ENCODE peak calls at places on chromosomes 4 and X, in four cellular contexts. One of them, this sample, is unnamed.
A peak's percentile ranks its signal among the peaks of the same experiment; 100 is the strongest.

GRCh38 chr4:4392501-4393183 is 5.7 kb downstream of the NSG1 start:
- DNase-seq in renal cortical epithelial cell: no peak
- DNase-seq in GM03348: no peak
- DNase-seq in A549: no peak
- DNase-seq in this sample: no peak

GRCh38 chr4:88062843-88063242 is 55.4 kb downstream of the PKD2 start:
- DNase-seq in renal cortical epithelial cell: peak; percentile 30
- DNase-seq in GM03348: no peak
- DNase-seq in A549: no peak
- DNase-seq in this sample: no peak

GRCh38 chrX:112901821-112902732 is 61.4 kb upstream of the AMOT start:
- DNase-seq in renal cortical epithelial cell: peak; percentile 16
- DNase-seq in GM03348: no peak
- DNase-seq in A549: no peak
- DNase-seq in this sample: no peak

GRCh38 chr4:83272900-83273299 is 11.7 kb downstream of the COQ2 start:
- DNase-seq in renal cortical epithelial cell: no peak
- DNase-seq in GM03348: no peak
- DNase-seq in A549: no peak
- DNase-seq in this sample: no peak

GRCh38 chr4:189084671-189085070 is 856.0 kb upstream of the FRG1 start:
- DNase-seq in renal cortical epithelial cell: no peak
- DNase-seq in GM03348: no peak
- DNase-seq in A549: peak; percentile 5
- DNase-seq in this sample: no peak

GRCh38 chrX:22278375-22278774 is 5.7 kb downstream of the CBLL2 start:
- DNase-seq in renal cortical epithelial cell: peak; percentile 13
- DNase-seq in GM03348: no peak
- DNase-seq in A549: peak; percentile 11
- DNase-seq in this sample: no peak

GRCh38 chr4:137981277-137981676 is 260.9 kb downstream of the SLC7A11 start:
- DNase-seq in renal cortical epithelial cell: peak; percentile 63
- DNase-seq in GM03348: peak; percentile 23
- DNase-seq in A549: peak; percentile 11
- DNase-seq in this sample: no peak

GRCh38 chrX:23742174-23742692 is 843 bp downstream of the ACOT9 start:
- DNase-seq in renal cortical epithelial cell: peak; percentile 79
- DNase-seq in GM03348: peak; percentile 71
- DNase-seq in A549: peak; percentile 64
- DNase-seq in this sample: no peak

GRCh38 chrX:111170017-111170416 is 74.0 kb downstream of the PAK3 start:
- DNase-seq in renal cortical epithelial cell: peak; percentile 53
- DNase-seq in GM03348: no peak
- DNase-seq in A549: no peak
- DNase-seq in this sample: no peak

GRCh38 chrX:19839770-19840254 is 47.6 kb downstream of the SH3KBP1 start:
- DNase-seq in renal cortical epithelial cell: peak; percentile 31
- DNase-seq in GM03348: no peak
- DNase-seq in A549: no peak
- DNase-seq in this sample: no peak

GRCh38 chrX:43655961-43656494 is at the start of gene MAOA:
- DNase-seq in renal cortical epithelial cell: peak; percentile 41
- DNase-seq in GM03348: no peak
- DNase-seq in A549: no peak
- DNase-seq in this sample: peak; percentile 83

GRCh38 chr4:156924774-156925173 is 46.8 kb downstream of the PDGFC start:
- DNase-seq in renal cortical epithelial cell: no peak
- DNase-seq in GM03348: no peak
- DNase-seq in A549: no peak
- DNase-seq in this sample: no peak

GRCh38 chr4:139266583-139267257 is 13.3 kb downstream of the MGARP start:
- DNase-seq in renal cortical epithelial cell: peak; percentile 78
- DNase-seq in GM03348: peak; percentile 81
- DNase-seq in A549: peak; percentile 48
- DNase-seq in this sample: peak; percentile 91

GRCh38 chr4:2800691-2801596 is 8.1 kb downstream of the SH3BP2 start:
- DNase-seq in renal cortical epithelial cell: no peak
- DNase-seq in GM03348: peak; percentile 71
- DNase-seq in A549: no peak
- DNase-seq in this sample: peak; percentile 95

GRCh38 chrX:114626323-114626722 is 42.4 kb downstream of the HTR2C start:
- DNase-seq in renal cortical epithelial cell: peak; percentile 15
- DNase-seq in GM03348: peak; percentile 28
- DNase-seq in A549: peak; percentile 13
- DNase-seq in this sample: no peak

GRCh38 chr4:22077571-22077970 is 129.0 kb upstream of the KCNIP4 start:
- DNase-seq in renal cortical epithelial cell: no peak
- DNase-seq in GM03348: no peak
- DNase-seq in A549: no peak
- DNase-seq in this sample: no peak

GRCh38 chrX:45767021-45767491 is 566.4 kb upstream of the DIPK2B start:
- DNase-seq in renal cortical epithelial cell: peak; percentile 77
- DNase-seq in GM03348: no peak
- DNase-seq in A549: peak; percentile 30
- DNase-seq in this sample: no peak

GRCh38 chrX:103157511-103158316 is 57.2 kb upstream of the BEX4 start:
- DNase-seq in renal cortical epithelial cell: peak; percentile 7
- DNase-seq in GM03348: peak; percentile 41
- DNase-seq in A549: peak; percentile 23
- DNase-seq in this sample: no peak

GRCh38 chrX:42398967-42399631 is 378.9 kb downstream of the PPP1R2C start:
- DNase-seq in renal cortical epithelial cell: no peak
- DNase-seq in GM03348: no peak
- DNase-seq in A549: no peak
- DNase-seq in this sample: no peak

GRCh38 chr4:48706741-48707140 is 73.3 kb downstream of the FRYL start:
- DNase-seq in renal cortical epithelial cell: peak; percentile 80
- DNase-seq in GM03348: no peak
- DNase-seq in A549: no peak
- DNase-seq in this sample: no peak

GRCh38 chrX:139106111-139106510 is 394.6 kb upstream of the FGF13 start:
- DNase-seq in renal cortical epithelial cell: peak; percentile 17
- DNase-seq in GM03348: peak; percentile 37
- DNase-seq in A549: no peak
- DNase-seq in this sample: no peak

GRCh38 chr4:145011636-145012035 is 86.4 kb downstream of the ANAPC10 start:
- DNase-seq in renal cortical epithelial cell: no peak
- DNase-seq in GM03348: no peak
- DNase-seq in A549: no peak
- DNase-seq in this sample: no peak

GRCh38 chr4:184117662-184118199 is 99.9 kb downstream of the ENPP6 start:
- DNase-seq in renal cortical epithelial cell: no peak
- DNase-seq in GM03348: no peak
- DNase-seq in A549: no peak
- DNase-seq in this sample: no peak